ENCODE peak calls at places on chromosomes 6 and 20, in six cellular contexts. N is uterus, R is neural crest cell, P is psoas muscle, I is lower lobe of right lung, S is WTC11. V is an unnamed sample.

GRCh38 chr6:33305052-33305451 is 6.3 kb upstream of the RGL2 start:
- DNase-seq in P (no peak), N (no peak), S (no peak), I (no peak), R (no peak), V (no peak)

GRCh38 chr6:1201547-1202200 is 110.2 kb upstream of the FOXQ1 start:
- DNase-seq in I (no peak), S (no peak), R (no peak), N (no peak), P (no peak), V (no peak)

GRCh38 chr20:63055575-63056235 is 48.9 kb upstream of the BHLHE23 start:
- DNase-seq in S (peak; percentile 6), I (peak; percentile 41), P (no peak), N (no peak), R (no peak), V (no peak)

GRCh38 chr6:158795516-158795915 is 23.7 kb downstream of the EZR start:
- DNase-seq in I (no peak), N (no peak), S (no peak), R (no peak), P (no peak), V (no peak)

GRCh38 chr6:33778475-33779121 is 10.3 kb downstream of the LEMD2 start:
- DNase-seq in P (no peak), S (no peak), N (no peak), I (no peak), R (no peak), V (no peak)

GRCh38 chr20:17571967-17572638 is 2.2 kb downstream of the DSTN start:
- DNase-seq in P (no peak), R (no peak), I (no peak), S (no peak), N (no peak), V (no peak)

GRCh38 chr6:73180718-73181619 is 44.3 kb downstream of the KHDC1L start:
- DNase-seq in P (no peak), N (no peak), R (no peak), I (no peak), S (no peak), V (peak; percentile 43)

GRCh38 chr6:15522427-15522826 is 140.4 kb downstream of the DTNBP1 start:
- DNase-seq in R (no peak), N (no peak), S (no peak), I (no peak), P (no peak), V (no peak)

GRCh38 chr6:90413867-90414266 is 117.2 kb upstream of the BACH2 start:
- DNase-seq in I (no peak), S (peak; percentile 63), R (peak; percentile 38), P (no peak), N (no peak), V (peak; percentile 66)

GRCh38 chr6:52503853-52504777 is 72.7 kb downstream of the TRAM2 start:
- DNase-seq in I (peak; percentile 95), N (peak; percentile 65), P (peak; percentile 92), R (no peak), S (no peak), V (no peak)

GRCh38 chr6:52504778-52505127 is 72.1 kb downstream of the TRAM2 start:
- DNase-seq in P (no peak), I (no peak), R (no peak), N (no peak), S (no peak), V (no peak)

GRCh38 chr6:52502306-52503029 is 74.4 kb downstream of the TRAM2 start:
- DNase-seq in S (no peak), P (no peak), N (no peak), I (no peak), R (no peak), V (no peak)

GRCh38 chr6:52505726-52506501 is 70.9 kb downstream of the TRAM2 start:
- DNase-seq in S (no peak), I (no peak), N (peak; percentile 45), P (no peak), R (no peak), V (no peak)

GRCh38 chr6:52503344-52503747 is 73.5 kb downstream of the TRAM2 start:
- DNase-seq in P (no peak), S (peak; percentile 68), R (no peak), N (no peak), I (no peak), V (peak; percentile 26)
- TF ChIP-seq CTCF in P (no peak), S (no peak), R (peak; percentile 45), N (no peak), I (no peak), V (no peak)

GRCh38 chr6:12200025-12200424 is 90.1 kb upstream of the EDN1 start:
- DNase-seq in S (no peak), N (no peak), P (no peak), I (no peak), R (no peak), V (no peak)
- TF ChIP-seq CTCF in S (no peak), N (no peak), P (no peak), I (no peak), R (no peak), V (no peak)

DNA sequence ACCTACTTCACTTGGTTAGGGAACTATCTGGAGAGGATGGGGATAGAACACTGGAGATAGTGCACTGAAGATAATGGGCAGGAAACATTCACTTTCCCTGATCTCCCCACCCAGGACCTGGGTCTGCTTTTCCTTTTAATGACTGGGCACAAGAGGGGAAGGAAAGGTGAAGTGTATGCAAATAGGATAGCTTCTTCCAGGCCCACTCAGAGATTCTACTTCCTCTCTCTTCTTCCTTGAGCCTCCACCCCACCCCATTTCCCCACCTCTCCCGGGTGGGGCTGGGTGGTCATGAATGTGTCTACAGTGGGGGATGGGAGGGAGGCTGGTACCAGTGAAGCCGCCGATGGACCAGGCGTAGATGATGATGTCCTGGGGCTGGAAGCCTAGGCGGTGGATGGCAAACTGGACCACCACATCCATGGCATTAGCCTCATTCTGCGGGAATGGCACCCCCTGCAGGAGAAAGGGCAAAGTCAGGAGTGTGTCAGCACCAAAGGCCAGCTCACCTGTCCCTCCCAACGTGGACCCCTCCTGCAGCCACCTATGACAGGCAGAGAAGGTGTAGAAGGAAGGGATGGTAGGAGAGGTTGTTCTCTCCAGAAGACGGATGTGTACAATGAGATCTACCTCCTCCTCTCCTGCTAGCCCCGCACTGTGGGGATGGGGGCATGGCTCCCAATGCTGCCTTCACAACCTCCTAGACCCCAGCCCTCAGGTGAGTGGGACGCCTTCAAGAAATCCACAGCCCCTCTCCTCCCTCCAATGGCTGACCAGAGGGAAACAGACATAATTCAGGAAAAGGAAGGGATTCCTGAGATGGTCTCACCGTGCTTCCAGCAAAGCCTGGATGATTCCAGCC is 8.6 kb upstream of the LY6G5C start:
- DNase-seq in R (no peak), N (no peak), P (no peak), I (no peak), S (peak; percentile 69), V (no peak)
- TF ChIP-seq CTCF in R (peak; percentile 41), N (no peak), P (no peak), I (peak; percentile 19), S (no peak), V (peak; percentile 24)

GRCh38 chr6:100657678-100658330 is 193.1 kb upstream of the SIM1 start:
- DNase-seq in N (no peak), R (no peak), I (no peak), S (no peak), P (no peak), V (no peak)
- TF ChIP-seq CTCF in N (no peak), R (peak; percentile 74), I (peak; percentile 17), S (peak; percentile 23), P (peak; percentile 56), V (peak; percentile 41)

GRCh38 chr6:32092760-32093497 is 16.2 kb downstream of the TNXB start:
- DNase-seq in N (peak; percentile 61), S (no peak), R (no peak), P (no peak), I (no peak), V (no peak)

GRCh38 chr6:32102255-32102654 is 6.9 kb downstream of the TNXB start:
- DNase-seq in S (no peak), N (no peak), P (no peak), R (no peak), I (no peak), V (no peak)

GRCh38 chr6:32096087-32096393 is 13.1 kb downstream of the TNXB start:
- DNase-seq in P (no peak), R (no peak), S (no peak), I (no peak), N (no peak), V (no peak)

GRCh38 chr6:32095338-32096086 is 13.6 kb downstream of the TNXB start:
- DNase-seq in I (no peak), N (no peak), R (no peak), P (no peak), S (no peak), V (no peak)

GRCh38 chr6:32096394-32097258 is 12.5 kb downstream of the TNXB start:
- DNase-seq in N (no peak), P (no peak), R (no peak), S (no peak), I (no peak), V (no peak)
- TF ChIP-seq CTCF in N (no peak), P (no peak), R (no peak), S (no peak), I (no peak), V (no peak)

GRCh38 chr6:42498473-42499128 is 46.9 kb upstream of the TRERF1 start:
- DNase-seq in R (no peak), S (peak; percentile 24), N (no peak), P (no peak), I (peak; percentile 53), V (no peak)
- TF ChIP-seq CTCF in R (no peak), S (no peak), N (no peak), P (no peak), I (no peak), V (no peak)

GRCh38 chr6:138507977-138508675 is 8.8 kb upstream of the NHSL1 start:
- DNase-seq in S (no peak), P (no peak), N (no peak), R (no peak), I (no peak), V (no peak)
- TF ChIP-seq CTCF in S (no peak), P (no peak), N (no peak), R (no peak), I (no peak), V (no peak)

GRCh38 chr6:142462260-142462659 is 160.5 kb downstream of the ADGRG6 start:
- DNase-seq in R (no peak), S (peak; percentile 13), I (no peak), P (no peak), N (no peak), V (no peak)
- TF ChIP-seq CTCF in R (peak; percentile 35), S (no peak), I (no peak), P (no peak), N (no peak), V (no peak)

V was measured in nephron progenitor cell.